ENCODE peak calls at places on chromosomes 5 and 9, in eight cellular contexts. One of them, this sample, is unnamed.

GRCh38 chr5:109907751-109908150 is 218.0 kb downstream of the MAN2A1 start:
- DNase-seq in stimulated activated naive CD4-positive, alpha-beta T cell: no peak
- DNase-seq in activated T-cell treated with anti-CD3 and anti-CD28 coated beads, Interleukin-2, amount 50 U/mL, for 24 hours: no peak
- DNase-seq in CD4-positive, CD25-positive, alpha-beta regulatory T cell: no peak
- DNase-seq in fibroblast of lung: peak; percentile 91
- DNase-seq in astrocyte of the cerebellum: peak; percentile 68
- DNase-seq in activated gamma-delta T cell treated with anti-CD3 and anti-CD28 coated beads, Interleukin-2, amount 50 U/mL, for 16 hours: no peak
- DNase-seq in fibroblast of the conjunctiva: peak; percentile 10
- DNase-seq in this sample: peak; percentile 12

GRCh38 chr9:129624947-129625346 is 1.0 kb upstream of the NTMT1 start:
- DNase-seq in stimulated activated naive CD4-positive, alpha-beta T cell: peak; percentile 54
- DNase-seq in activated T-cell treated with anti-CD3 and anti-CD28 coated beads, Interleukin-2, amount 50 U/mL, for 24 hours: no peak
- DNase-seq in CD4-positive, CD25-positive, alpha-beta regulatory T cell: peak; percentile 72
- DNase-seq in fibroblast of lung: no peak
- DNase-seq in astrocyte of the cerebellum: no peak
- DNase-seq in activated gamma-delta T cell treated with anti-CD3 and anti-CD28 coated beads, Interleukin-2, amount 50 U/mL, for 16 hours: no peak
- DNase-seq in fibroblast of the conjunctiva: no peak
- DNase-seq in this sample: no peak

GRCh38 chr5:153883829-153884228 is 154.9 kb downstream of the FAM114A2 start:
- DNase-seq in stimulated activated naive CD4-positive, alpha-beta T cell: no peak
- DNase-seq in activated T-cell treated with anti-CD3 and anti-CD28 coated beads, Interleukin-2, amount 50 U/mL, for 24 hours: no peak
- DNase-seq in CD4-positive, CD25-positive, alpha-beta regulatory T cell: no peak
- DNase-seq in fibroblast of lung: peak; percentile 19
- DNase-seq in astrocyte of the cerebellum: no peak
- DNase-seq in activated gamma-delta T cell treated with anti-CD3 and anti-CD28 coated beads, Interleukin-2, amount 50 U/mL, for 16 hours: no peak
- DNase-seq in fibroblast of the conjunctiva: no peak
- DNase-seq in this sample: no peak

GRCh38 chr5:44740655-44741054 is 68.1 kb upstream of the MRPS30 start:
- DNase-seq in stimulated activated naive CD4-positive, alpha-beta T cell: no peak
- DNase-seq in activated T-cell treated with anti-CD3 and anti-CD28 coated beads, Interleukin-2, amount 50 U/mL, for 24 hours: no peak
- DNase-seq in CD4-positive, CD25-positive, alpha-beta regulatory T cell: no peak
- DNase-seq in fibroblast of lung: no peak
- DNase-seq in astrocyte of the cerebellum: no peak
- DNase-seq in activated gamma-delta T cell treated with anti-CD3 and anti-CD28 coated beads, Interleukin-2, amount 50 U/mL, for 16 hours: no peak
- DNase-seq in fibroblast of the conjunctiva: no peak
- DNase-seq in this sample: no peak

GRCh38 chr5:751496-751895 is 33.0 kb downstream of the ZDHHC11B start:
- DNase-seq in stimulated activated naive CD4-positive, alpha-beta T cell: no peak
- DNase-seq in activated T-cell treated with anti-CD3 and anti-CD28 coated beads, Interleukin-2, amount 50 U/mL, for 24 hours: no peak
- DNase-seq in CD4-positive, CD25-positive, alpha-beta regulatory T cell: no peak
- DNase-seq in fibroblast of lung: no peak
- DNase-seq in astrocyte of the cerebellum: no peak
- DNase-seq in activated gamma-delta T cell treated with anti-CD3 and anti-CD28 coated beads, Interleukin-2, amount 50 U/mL, for 16 hours: no peak
- DNase-seq in fibroblast of the conjunctiva: no peak
- DNase-seq in this sample: no peak

GRCh38 chr9:18493361-18494015 is 19.5 kb downstream of the ADAMTSL1 start:
- DNase-seq in stimulated activated naive CD4-positive, alpha-beta T cell: no peak
- DNase-seq in activated T-cell treated with anti-CD3 and anti-CD28 coated beads, Interleukin-2, amount 50 U/mL, for 24 hours: no peak
- DNase-seq in CD4-positive, CD25-positive, alpha-beta regulatory T cell: no peak
- DNase-seq in fibroblast of lung: peak; percentile 78
- DNase-seq in astrocyte of the cerebellum: no peak
- DNase-seq in activated gamma-delta T cell treated with anti-CD3 and anti-CD28 coated beads, Interleukin-2, amount 50 U/mL, for 16 hours: no peak
- DNase-seq in fibroblast of the conjunctiva: no peak
- DNase-seq in this sample: no peak

GRCh38 chr5:54440456-54440893 is 15.0 kb upstream of the HSPB3 start:
- DNase-seq in stimulated activated naive CD4-positive, alpha-beta T cell: peak; percentile 39
- DNase-seq in activated T-cell treated with anti-CD3 and anti-CD28 coated beads, Interleukin-2, amount 50 U/mL, for 24 hours: no peak
- DNase-seq in CD4-positive, CD25-positive, alpha-beta regulatory T cell: peak; percentile 18
- DNase-seq in fibroblast of lung: no peak
- DNase-seq in astrocyte of the cerebellum: no peak
- DNase-seq in activated gamma-delta T cell treated with anti-CD3 and anti-CD28 coated beads, Interleukin-2, amount 50 U/mL, for 16 hours: no peak
- DNase-seq in fibroblast of the conjunctiva: no peak
- DNase-seq in this sample: no peak

GRCh38 chr5:1555011-1555807 is 31.4 kb upstream of the LPCAT1 start:
- DNase-seq in stimulated activated naive CD4-positive, alpha-beta T cell: no peak
- DNase-seq in activated T-cell treated with anti-CD3 and anti-CD28 coated beads, Interleukin-2, amount 50 U/mL, for 24 hours: no peak
- DNase-seq in CD4-positive, CD25-positive, alpha-beta regulatory T cell: no peak
- DNase-seq in fibroblast of lung: peak; percentile 73
- DNase-seq in astrocyte of the cerebellum: no peak
- DNase-seq in activated gamma-delta T cell treated with anti-CD3 and anti-CD28 coated beads, Interleukin-2, amount 50 U/mL, for 16 hours: no peak
- DNase-seq in fibroblast of the conjunctiva: no peak
- DNase-seq in this sample: peak; percentile 70

GRCh38 chr5:53031695-53032096 is 42.5 kb downstream of the ITGA2 start:
- DNase-seq in stimulated activated naive CD4-positive, alpha-beta T cell: peak; percentile 38
- DNase-seq in activated T-cell treated with anti-CD3 and anti-CD28 coated beads, Interleukin-2, amount 50 U/mL, for 24 hours: no peak
- DNase-seq in CD4-positive, CD25-positive, alpha-beta regulatory T cell: peak; percentile 21
- DNase-seq in fibroblast of lung: peak; percentile 95
- DNase-seq in astrocyte of the cerebellum: peak; percentile 37
- DNase-seq in activated gamma-delta T cell treated with anti-CD3 and anti-CD28 coated beads, Interleukin-2, amount 50 U/mL, for 16 hours: no peak
- DNase-seq in fibroblast of the conjunctiva: peak; percentile 69
- DNase-seq in this sample: no peak

This sample was measured in SK-MEL-5.